ENCODE peak calls at places on chromosomes 12 and 14, in six cellular contexts. One of them, this sample, is unnamed.

GRCh38 chr12:112241176-112241575 is 115.8 kb downstream of the TRAFD1 start:
- DNase-seq in ACHN: no peak
- DNase-seq in NCI-H1092: no peak
- DNase-seq in stimulated activated CD4-positive, alpha-beta T cell treated with anti-CD3 and anti-CD28 coated beads, TNF-alpha, amount 100 ng/mL, for 1 hour: no peak
- DNase-seq in Caki2: no peak
- DNase-seq in stimulated activated CD8-positive, alpha-beta memory T cell treated with anti-CD3 and anti-CD28 coated beads, Interleukin-2, amount 100 ng/mL, for 1 hour: no peak
- DNase-seq in this sample: no peak

GRCh38 chr14:51087024-51087423 is 7.9 kb downstream of the TRIM9 start:
- DNase-seq in ACHN: peak; percentile 69
- DNase-seq in NCI-H1092: no peak
- DNase-seq in stimulated activated CD4-positive, alpha-beta T cell treated with anti-CD3 and anti-CD28 coated beads, TNF-alpha, amount 100 ng/mL, for 1 hour: no peak
- DNase-seq in Caki2: peak; percentile 62
- DNase-seq in stimulated activated CD8-positive, alpha-beta memory T cell treated with anti-CD3 and anti-CD28 coated beads, Interleukin-2, amount 100 ng/mL, for 1 hour: no peak
- DNase-seq in this sample: no peak

GRCh38 chr14:88729159-88729558 is 63.6 kb downstream of the EML5 start:
- DNase-seq in ACHN: peak; percentile 1
- DNase-seq in NCI-H1092: no peak
- DNase-seq in stimulated activated CD4-positive, alpha-beta T cell treated with anti-CD3 and anti-CD28 coated beads, TNF-alpha, amount 100 ng/mL, for 1 hour: no peak
- DNase-seq in Caki2: no peak
- DNase-seq in stimulated activated CD8-positive, alpha-beta memory T cell treated with anti-CD3 and anti-CD28 coated beads, Interleukin-2, amount 100 ng/mL, for 1 hour: no peak
- DNase-seq in this sample: no peak

GRCh38 chr12:57110189-57111045 is 745 bp downstream of the STAT6 start:
- DNase-seq in ACHN: peak; percentile 69
- DNase-seq in NCI-H1092: no peak
- DNase-seq in stimulated activated CD4-positive, alpha-beta T cell treated with anti-CD3 and anti-CD28 coated beads, TNF-alpha, amount 100 ng/mL, for 1 hour: peak; percentile 60
- DNase-seq in Caki2: peak; percentile 70
- DNase-seq in stimulated activated CD8-positive, alpha-beta memory T cell treated with anti-CD3 and anti-CD28 coated beads, Interleukin-2, amount 100 ng/mL, for 1 hour: peak; percentile 54
- DNase-seq in this sample: no peak

GRCh38 chr12:3431685-3432084 is 59.3 kb upstream of the PRMT8 start:
- DNase-seq in ACHN: no peak
- DNase-seq in NCI-H1092: no peak
- DNase-seq in stimulated activated CD4-positive, alpha-beta T cell treated with anti-CD3 and anti-CD28 coated beads, TNF-alpha, amount 100 ng/mL, for 1 hour: no peak
- DNase-seq in Caki2: no peak
- DNase-seq in stimulated activated CD8-positive, alpha-beta memory T cell treated with anti-CD3 and anti-CD28 coated beads, Interleukin-2, amount 100 ng/mL, for 1 hour: no peak
- DNase-seq in this sample: no peak

GRCh38 chr12:80756875-80757274 is 40.2 kb downstream of the MYF5 start:
- DNase-seq in ACHN: no peak
- DNase-seq in NCI-H1092: no peak
- DNase-seq in stimulated activated CD4-positive, alpha-beta T cell treated with anti-CD3 and anti-CD28 coated beads, TNF-alpha, amount 100 ng/mL, for 1 hour: no peak
- DNase-seq in Caki2: no peak
- DNase-seq in stimulated activated CD8-positive, alpha-beta memory T cell treated with anti-CD3 and anti-CD28 coated beads, Interleukin-2, amount 100 ng/mL, for 1 hour: no peak
- DNase-seq in this sample: no peak

GRCh38 chr12:7042847-7043246 is 17.7 kb upstream of the C1S start:
- DNase-seq in ACHN: peak; percentile 83
- DNase-seq in NCI-H1092: no peak
- DNase-seq in stimulated activated CD4-positive, alpha-beta T cell treated with anti-CD3 and anti-CD28 coated beads, TNF-alpha, amount 100 ng/mL, for 1 hour: no peak
- DNase-seq in Caki2: peak; percentile 28
- DNase-seq in stimulated activated CD8-positive, alpha-beta memory T cell treated with anti-CD3 and anti-CD28 coated beads, Interleukin-2, amount 100 ng/mL, for 1 hour: no peak
- DNase-seq in this sample: no peak

GRCh38 chr12:8644345-8645248 is 18.0 kb downstream of the MFAP5 start:
- DNase-seq in ACHN: no peak
- DNase-seq in NCI-H1092: no peak
- DNase-seq in stimulated activated CD4-positive, alpha-beta T cell treated with anti-CD3 and anti-CD28 coated beads, TNF-alpha, amount 100 ng/mL, for 1 hour: no peak
- DNase-seq in Caki2: no peak
- DNase-seq in stimulated activated CD8-positive, alpha-beta memory T cell treated with anti-CD3 and anti-CD28 coated beads, Interleukin-2, amount 100 ng/mL, for 1 hour: no peak
- DNase-seq in this sample: peak; percentile 31

GRCh38 chr12:65937181-65937641 is 112.9 kb downstream of the HMGA2 start:
- DNase-seq in ACHN: peak; percentile 88
- DNase-seq in NCI-H1092: no peak
- DNase-seq in stimulated activated CD4-positive, alpha-beta T cell treated with anti-CD3 and anti-CD28 coated beads, TNF-alpha, amount 100 ng/mL, for 1 hour: no peak
- DNase-seq in Caki2: peak; percentile 97
- DNase-seq in stimulated activated CD8-positive, alpha-beta memory T cell treated with anti-CD3 and anti-CD28 coated beads, Interleukin-2, amount 100 ng/mL, for 1 hour: no peak
- DNase-seq in this sample: no peak

GRCh38 chr12:104763163-104763805 is 194.8 kb downstream of the SLC41A2 start:
- DNase-seq in ACHN: no peak
- DNase-seq in NCI-H1092: no peak
- DNase-seq in stimulated activated CD4-positive, alpha-beta T cell treated with anti-CD3 and anti-CD28 coated beads, TNF-alpha, amount 100 ng/mL, for 1 hour: no peak
- DNase-seq in Caki2: no peak
- DNase-seq in stimulated activated CD8-positive, alpha-beta memory T cell treated with anti-CD3 and anti-CD28 coated beads, Interleukin-2, amount 100 ng/mL, for 1 hour: no peak
- DNase-seq in this sample: peak; percentile 5

GRCh38 chr12:117155278-117156060 is 34.8 kb downstream of the FBXO21 start:
- DNase-seq in ACHN: peak; percentile 93
- DNase-seq in NCI-H1092: peak; percentile 34
- DNase-seq in stimulated activated CD4-positive, alpha-beta T cell treated with anti-CD3 and anti-CD28 coated beads, TNF-alpha, amount 100 ng/mL, for 1 hour: peak; percentile 66
- DNase-seq in Caki2: peak; percentile 53
- DNase-seq in stimulated activated CD8-positive, alpha-beta memory T cell treated with anti-CD3 and anti-CD28 coated beads, Interleukin-2, amount 100 ng/mL, for 1 hour: peak; percentile 49
- DNase-seq in this sample: peak; percentile 15

GRCh38 chr14:100203962-100204834 is 34.7 kb upstream of the YY1 start:
- DNase-seq in ACHN: no peak
- DNase-seq in NCI-H1092: no peak
- DNase-seq in stimulated activated CD4-positive, alpha-beta T cell treated with anti-CD3 and anti-CD28 coated beads, TNF-alpha, amount 100 ng/mL, for 1 hour: no peak
- DNase-seq in Caki2: no peak
- DNase-seq in stimulated activated CD8-positive, alpha-beta memory T cell treated with anti-CD3 and anti-CD28 coated beads, Interleukin-2, amount 100 ng/mL, for 1 hour: no peak
- DNase-seq in this sample: no peak

GRCh38 chr14:45868377-45868776 is 615.4 kb upstream of the MIS18BP1 start:
- DNase-seq in ACHN: no peak
- DNase-seq in NCI-H1092: no peak
- DNase-seq in stimulated activated CD4-positive, alpha-beta T cell treated with anti-CD3 and anti-CD28 coated beads, TNF-alpha, amount 100 ng/mL, for 1 hour: no peak
- DNase-seq in Caki2: no peak
- DNase-seq in stimulated activated CD8-positive, alpha-beta memory T cell treated with anti-CD3 and anti-CD28 coated beads, Interleukin-2, amount 100 ng/mL, for 1 hour: no peak
- DNase-seq in this sample: no peak

GRCh38 chr12:57210926-57211700 is 5.5 kb upstream of the NXPH4 start:
- DNase-seq in ACHN: no peak
- DNase-seq in NCI-H1092: no peak
- DNase-seq in stimulated activated CD4-positive, alpha-beta T cell treated with anti-CD3 and anti-CD28 coated beads, TNF-alpha, amount 100 ng/mL, for 1 hour: no peak
- DNase-seq in Caki2: no peak
- DNase-seq in stimulated activated CD8-positive, alpha-beta memory T cell treated with anti-CD3 and anti-CD28 coated beads, Interleukin-2, amount 100 ng/mL, for 1 hour: no peak
- DNase-seq in this sample: no peak

GRCh38 chr12:49987620-49988303 is 15.0 kb downstream of the AQP6 start:
- DNase-seq in ACHN: peak; percentile 48
- DNase-seq in NCI-H1092: peak; percentile 42
- DNase-seq in stimulated activated CD4-positive, alpha-beta T cell treated with anti-CD3 and anti-CD28 coated beads, TNF-alpha, amount 100 ng/mL, for 1 hour: no peak
- DNase-seq in Caki2: no peak
- DNase-seq in stimulated activated CD8-positive, alpha-beta memory T cell treated with anti-CD3 and anti-CD28 coated beads, Interleukin-2, amount 100 ng/mL, for 1 hour: no peak
- DNase-seq in this sample: no peak

GRCh38 chr14:52950898-52951729 is at the start of gene FERMT2:
- DNase-seq in ACHN: peak; percentile 87
- DNase-seq in NCI-H1092: peak; percentile 81
- DNase-seq in stimulated activated CD4-positive, alpha-beta T cell treated with anti-CD3 and anti-CD28 coated beads, TNF-alpha, amount 100 ng/mL, for 1 hour: no peak
- DNase-seq in Caki2: peak; percentile 88
- DNase-seq in stimulated activated CD8-positive, alpha-beta memory T cell treated with anti-CD3 and anti-CD28 coated beads, Interleukin-2, amount 100 ng/mL, for 1 hour: no peak
- DNase-seq in this sample: no peak

GRCh38 chr12:34404377-34405285 is 382.3 kb downstream of the ALG10 start:
- DNase-seq in ACHN: no peak
- DNase-seq in NCI-H1092: no peak
- DNase-seq in stimulated activated CD4-positive, alpha-beta T cell treated with anti-CD3 and anti-CD28 coated beads, TNF-alpha, amount 100 ng/mL, for 1 hour: no peak
- DNase-seq in Caki2: no peak
- DNase-seq in stimulated activated CD8-positive, alpha-beta memory T cell treated with anti-CD3 and anti-CD28 coated beads, Interleukin-2, amount 100 ng/mL, for 1 hour: no peak
- DNase-seq in this sample: no peak

GRCh38 chr12:110102255-110102654 is 21.9 kb upstream of the IFT81 start:
- DNase-seq in ACHN: peak; percentile 92
- DNase-seq in NCI-H1092: peak; percentile 11
- DNase-seq in stimulated activated CD4-positive, alpha-beta T cell treated with anti-CD3 and anti-CD28 coated beads, TNF-alpha, amount 100 ng/mL, for 1 hour: no peak
- DNase-seq in Caki2: peak; percentile 69
- DNase-seq in stimulated activated CD8-positive, alpha-beta memory T cell treated with anti-CD3 and anti-CD28 coated beads, Interleukin-2, amount 100 ng/mL, for 1 hour: no peak
- DNase-seq in this sample: peak; percentile 5

GRCh38 chr12:91926810-91927209 is 218.8 kb downstream of the BTG1 start:
- DNase-seq in ACHN: no peak
- DNase-seq in NCI-H1092: peak; percentile 54
- DNase-seq in stimulated activated CD4-positive, alpha-beta T cell treated with anti-CD3 and anti-CD28 coated beads, TNF-alpha, amount 100 ng/mL, for 1 hour: no peak
- DNase-seq in Caki2: peak; percentile 44
- DNase-seq in stimulated activated CD8-positive, alpha-beta memory T cell treated with anti-CD3 and anti-CD28 coated beads, Interleukin-2, amount 100 ng/mL, for 1 hour: no peak
- DNase-seq in this sample: no peak

GRCh38 chr14:35682802-35683201 is 126.3 kb downstream of the RALGAPA1 start:
- DNase-seq in ACHN: peak; percentile 1
- DNase-seq in NCI-H1092: no peak
- DNase-seq in stimulated activated CD4-positive, alpha-beta T cell treated with anti-CD3 and anti-CD28 coated beads, TNF-alpha, amount 100 ng/mL, for 1 hour: no peak
- DNase-seq in Caki2: no peak
- DNase-seq in stimulated activated CD8-positive, alpha-beta memory T cell treated with anti-CD3 and anti-CD28 coated beads, Interleukin-2, amount 100 ng/mL, for 1 hour: no peak
- DNase-seq in this sample: no peak

GRCh38 chr12:3752741-3753486 is at the start of gene CRACR2A:
- DNase-seq in ACHN: peak; percentile 83
- DNase-seq in NCI-H1092: peak; percentile 59
- DNase-seq in stimulated activated CD4-positive, alpha-beta T cell treated with anti-CD3 and anti-CD28 coated beads, TNF-alpha, amount 100 ng/mL, for 1 hour: peak; percentile 76
- DNase-seq in Caki2: no peak
- DNase-seq in stimulated activated CD8-positive, alpha-beta memory T cell treated with anti-CD3 and anti-CD28 coated beads, Interleukin-2, amount 100 ng/mL, for 1 hour: peak; percentile 74
- DNase-seq in this sample: peak; percentile 77

GRCh38 chr14:81432171-81432570 is 32.0 kb upstream of the STON2 start:
- DNase-seq in ACHN: no peak
- DNase-seq in NCI-H1092: no peak
- DNase-seq in stimulated activated CD4-positive, alpha-beta T cell treated with anti-CD3 and anti-CD28 coated beads, TNF-alpha, amount 100 ng/mL, for 1 hour: no peak
- DNase-seq in Caki2: no peak
- DNase-seq in stimulated activated CD8-positive, alpha-beta memory T cell treated with anti-CD3 and anti-CD28 coated beads, Interleukin-2, amount 100 ng/mL, for 1 hour: no peak
- DNase-seq in this sample: no peak

GRCh38 chr12:118553856-118554504 is 177.6 kb downstream of the SUDS3 start:
- DNase-seq in ACHN: no peak
- DNase-seq in NCI-H1092: no peak
- DNase-seq in stimulated activated CD4-positive, alpha-beta T cell treated with anti-CD3 and anti-CD28 coated beads, TNF-alpha, amount 100 ng/mL, for 1 hour: no peak
- DNase-seq in Caki2: no peak
- DNase-seq in stimulated activated CD8-positive, alpha-beta memory T cell treated with anti-CD3 and anti-CD28 coated beads, Interleukin-2, amount 100 ng/mL, for 1 hour: no peak
- DNase-seq in this sample: no peak

GRCh38 chr14:32417956-32418552 is 89.0 kb downstream of the AKAP6 start:
- DNase-seq in ACHN: peak; percentile 80
- DNase-seq in NCI-H1092: no peak
- DNase-seq in stimulated activated CD4-positive, alpha-beta T cell treated with anti-CD3 and anti-CD28 coated beads, TNF-alpha, amount 100 ng/mL, for 1 hour: no peak
- DNase-seq in Caki2: peak; percentile 95
- DNase-seq in stimulated activated CD8-positive, alpha-beta memory T cell treated with anti-CD3 and anti-CD28 coated beads, Interleukin-2, amount 100 ng/mL, for 1 hour: no peak
- DNase-seq in this sample: no peak

GRCh38 chr14:88995437-88996198 is 171.2 kb downstream of the TTC8 start:
- DNase-seq in ACHN: no peak
- DNase-seq in NCI-H1092: no peak
- DNase-seq in stimulated activated CD4-positive, alpha-beta T cell treated with anti-CD3 and anti-CD28 coated beads, TNF-alpha, amount 100 ng/mL, for 1 hour: no peak
- DNase-seq in Caki2: peak; percentile 85
- DNase-seq in stimulated activated CD8-positive, alpha-beta memory T cell treated with anti-CD3 and anti-CD28 coated beads, Interleukin-2, amount 100 ng/mL, for 1 hour: no peak
- DNase-seq in this sample: no peak

GRCh38 chr14:101584049-101584859 is 23.0 kb downstream of the DIO3 start:
- DNase-seq in ACHN: no peak
- DNase-seq in NCI-H1092: no peak
- DNase-seq in stimulated activated CD4-positive, alpha-beta T cell treated with anti-CD3 and anti-CD28 coated beads, TNF-alpha, amount 100 ng/mL, for 1 hour: no peak
- DNase-seq in Caki2: no peak
- DNase-seq in stimulated activated CD8-positive, alpha-beta memory T cell treated with anti-CD3 and anti-CD28 coated beads, Interleukin-2, amount 100 ng/mL, for 1 hour: no peak
- DNase-seq in this sample: no peak

GRCh38 chr12:71321130-71321529 is 118.5 kb upstream of the LGR5 start:
- DNase-seq in ACHN: no peak
- DNase-seq in NCI-H1092: no peak
- DNase-seq in stimulated activated CD4-positive, alpha-beta T cell treated with anti-CD3 and anti-CD28 coated beads, TNF-alpha, amount 100 ng/mL, for 1 hour: no peak
- DNase-seq in Caki2: no peak
- DNase-seq in stimulated activated CD8-positive, alpha-beta memory T cell treated with anti-CD3 and anti-CD28 coated beads, Interleukin-2, amount 100 ng/mL, for 1 hour: no peak
- DNase-seq in this sample: no peak

GRCh38 chr14:98138666-98139065 is 1133.3 kb downstream of the BCL11B start:
- DNase-seq in ACHN: peak; percentile 36
- DNase-seq in NCI-H1092: no peak
- DNase-seq in stimulated activated CD4-positive, alpha-beta T cell treated with anti-CD3 and anti-CD28 coated beads, TNF-alpha, amount 100 ng/mL, for 1 hour: peak; percentile 35
- DNase-seq in Caki2: no peak
- DNase-seq in stimulated activated CD8-positive, alpha-beta memory T cell treated with anti-CD3 and anti-CD28 coated beads, Interleukin-2, amount 100 ng/mL, for 1 hour: peak; percentile 35
- DNase-seq in this sample: peak; percentile 13

GRCh38 chr12:131829795-131830334 is 1.7 kb downstream of the MMP17 start:
- DNase-seq in ACHN: peak; percentile 31
- DNase-seq in NCI-H1092: no peak
- DNase-seq in stimulated activated CD4-positive, alpha-beta T cell treated with anti-CD3 and anti-CD28 coated beads, TNF-alpha, amount 100 ng/mL, for 1 hour: no peak
- DNase-seq in Caki2: no peak
- DNase-seq in stimulated activated CD8-positive, alpha-beta memory T cell treated with anti-CD3 and anti-CD28 coated beads, Interleukin-2, amount 100 ng/mL, for 1 hour: no peak
- DNase-seq in this sample: no peak

GRCh38 chr14:91108941-91109611 is 4.8 kb upstream of the DGLUCY start:
- DNase-seq in ACHN: no peak
- DNase-seq in NCI-H1092: no peak
- DNase-seq in stimulated activated CD4-positive, alpha-beta T cell treated with anti-CD3 and anti-CD28 coated beads, TNF-alpha, amount 100 ng/mL, for 1 hour: no peak
- DNase-seq in Caki2: peak; percentile 20
- DNase-seq in stimulated activated CD8-positive, alpha-beta memory T cell treated with anti-CD3 and anti-CD28 coated beads, Interleukin-2, amount 100 ng/mL, for 1 hour: no peak
- DNase-seq in this sample: no peak

GRCh38 chr12:117875652-117876491 is 92.9 kb downstream of the KSR2 start:
- DNase-seq in ACHN: no peak
- DNase-seq in NCI-H1092: peak; percentile 69
- DNase-seq in stimulated activated CD4-positive, alpha-beta T cell treated with anti-CD3 and anti-CD28 coated beads, TNF-alpha, amount 100 ng/mL, for 1 hour: no peak
- DNase-seq in Caki2: no peak
- DNase-seq in stimulated activated CD8-positive, alpha-beta memory T cell treated with anti-CD3 and anti-CD28 coated beads, Interleukin-2, amount 100 ng/mL, for 1 hour: no peak
- DNase-seq in this sample: no peak